ENCODE peak calls at places on chromosomes 7 and 10, in nine cellular contexts. One of them, this sample, is unnamed.

GRCh38 chr7:157548691-157549265 is 212.0 kb downstream of the DNAJB6 start:
- DNase-seq in EH: no peak
- DNase-seq in GM10248: no peak
- DNase-seq in GM12865: no peak
- DNase-seq in endothelial cell: no peak
- DNase-seq in fibroblast of lung: no peak
- DNase-seq in ELR: no peak
- DNase-seq in Ammon's horn: no peak
- DNase-seq in NB4: no peak
- DNase-seq in this sample: no peak

GRCh38 chr10:91683976-91684375 is 51.1 kb upstream of the PPP1R3C start:
- DNase-seq in EH: peak
- DNase-seq in GM10248: no peak
- DNase-seq in GM12865: no peak
- DNase-seq in endothelial cell: no peak
- DNase-seq in fibroblast of lung: peak
- DNase-seq in ELR: peak
- DNase-seq in Ammon's horn: no peak
- DNase-seq in NB4: no peak
- DNase-seq in this sample: no peak

GRCh38 chr10:89228136-89228535 is 21.0 kb upstream of the CH25H start:
- DNase-seq in EH: no peak
- DNase-seq in GM10248: no peak
- DNase-seq in GM12865: no peak
- DNase-seq in endothelial cell: no peak
- DNase-seq in fibroblast of lung: no peak
- DNase-seq in ELR: no peak
- DNase-seq in Ammon's horn: no peak
- DNase-seq in NB4: no peak
- DNase-seq in this sample: no peak

GRCh38 chr7:29091121-29091601 is 55.2 kb downstream of the CPVL start:
- DNase-seq in EH: peak
- DNase-seq in GM10248: peak
- DNase-seq in GM12865: no peak
- DNase-seq in endothelial cell: no peak
- DNase-seq in fibroblast of lung: peak
- DNase-seq in ELR: peak
- DNase-seq in Ammon's horn: peak
- DNase-seq in NB4: no peak
- DNase-seq in this sample: no peak

GRCh38 chr7:22810843-22811242 is 11.8 kb downstream of the TOMM7 start:
- DNase-seq in EH: no peak
- DNase-seq in GM10248: no peak
- DNase-seq in GM12865: no peak
- DNase-seq in endothelial cell: no peak
- DNase-seq in fibroblast of lung: no peak
- DNase-seq in ELR: no peak
- DNase-seq in Ammon's horn: no peak
- DNase-seq in NB4: no peak
- DNase-seq in this sample: no peak

GRCh38 chr7:43294080-43294630 is 181.7 kb downstream of the HECW1 start:
- DNase-seq in EH: peak
- DNase-seq in GM10248: no peak
- DNase-seq in GM12865: no peak
- DNase-seq in endothelial cell: no peak
- DNase-seq in fibroblast of lung: peak
- DNase-seq in ELR: peak
- DNase-seq in Ammon's horn: no peak
- DNase-seq in NB4: no peak
- DNase-seq in this sample: no peak

GRCh38 chr7:66542049-66542448 is 86.6 kb upstream of the KCTD7 start:
- DNase-seq in EH: no peak
- DNase-seq in GM10248: no peak
- DNase-seq in GM12865: no peak
- DNase-seq in endothelial cell: no peak
- DNase-seq in fibroblast of lung: no peak
- DNase-seq in ELR: no peak
- DNase-seq in Ammon's horn: no peak
- DNase-seq in NB4: no peak
- DNase-seq in this sample: no peak

GRCh38 chr10:21173964-21174669 is 277.0 kb upstream of the NEBL start:
- DNase-seq in EH: no peak
- DNase-seq in GM10248: peak
- DNase-seq in GM12865: peak
- DNase-seq in endothelial cell: peak
- DNase-seq in fibroblast of lung: no peak
- DNase-seq in ELR: peak
- DNase-seq in Ammon's horn: peak
- DNase-seq in NB4: no peak
- DNase-seq in this sample: peak

GRCh38 chr10:117751259-117751658 is 208.7 kb downstream of the EMX2 start:
- DNase-seq in EH: no peak
- DNase-seq in GM10248: no peak
- DNase-seq in GM12865: no peak
- DNase-seq in endothelial cell: no peak
- DNase-seq in fibroblast of lung: no peak
- DNase-seq in ELR: no peak
- DNase-seq in Ammon's horn: no peak
- DNase-seq in NB4: no peak
- DNase-seq in this sample: no peak

GRCh38 chr10:64215088-64215487 is 693.9 kb downstream of the REEP3 start:
- DNase-seq in EH: no peak
- DNase-seq in GM10248: no peak
- DNase-seq in GM12865: no peak
- DNase-seq in endothelial cell: no peak
- DNase-seq in fibroblast of lung: no peak
- DNase-seq in ELR: no peak
- DNase-seq in Ammon's horn: no peak
- DNase-seq in NB4: no peak
- DNase-seq in this sample: no peak

GRCh38 chr10:6423004-6423403 is 157.1 kb downstream of the PRKCQ start:
- DNase-seq in EH: peak
- DNase-seq in GM10248: no peak
- DNase-seq in GM12865: no peak
- DNase-seq in endothelial cell: no peak
- DNase-seq in fibroblast of lung: no peak
- DNase-seq in ELR: peak
- DNase-seq in Ammon's horn: no peak
- DNase-seq in NB4: no peak
- DNase-seq in this sample: no peak

GRCh38 chr7:136900005-136900404 is 31.6 kb downstream of the CHRM2 start:
- DNase-seq in EH: no peak
- DNase-seq in GM10248: no peak
- DNase-seq in GM12865: no peak
- DNase-seq in endothelial cell: no peak
- DNase-seq in fibroblast of lung: no peak
- DNase-seq in ELR: no peak
- DNase-seq in Ammon's horn: no peak
- DNase-seq in NB4: no peak
- DNase-seq in this sample: no peak

GRCh38 chr7:136868496-136869005 is at the start of gene CHRM2:
- DNase-seq in EH: peak
- DNase-seq in GM10248: no peak
- DNase-seq in GM12865: no peak
- DNase-seq in endothelial cell: peak
- DNase-seq in fibroblast of lung: peak
- DNase-seq in ELR: peak
- DNase-seq in Ammon's horn: peak
- DNase-seq in NB4: no peak
- DNase-seq in this sample: no peak

GRCh38 chr7:43583424-43584199 is 704 bp downstream of the STK17A start:
- DNase-seq in EH: peak
- DNase-seq in GM10248: no peak
- DNase-seq in GM12865: peak
- DNase-seq in endothelial cell: peak
- DNase-seq in fibroblast of lung: peak
- DNase-seq in ELR: peak
- DNase-seq in Ammon's horn: peak
- DNase-seq in NB4: peak
- DNase-seq in this sample: peak

GRCh38 chr7:90532231-90532929 is 62.9 kb downstream of the PTTG1IP2 start:
- DNase-seq in EH: no peak
- DNase-seq in GM10248: peak
- DNase-seq in GM12865: peak
- DNase-seq in endothelial cell: no peak
- DNase-seq in fibroblast of lung: no peak
- DNase-seq in ELR: no peak
- DNase-seq in Ammon's horn: no peak
- DNase-seq in NB4: no peak
- DNase-seq in this sample: no peak

GRCh38 chr7:128264477-128264876 is 23.4 kb downstream of the LEP start:
- DNase-seq in EH: no peak
- DNase-seq in GM10248: no peak
- DNase-seq in GM12865: no peak
- DNase-seq in endothelial cell: no peak
- DNase-seq in fibroblast of lung: no peak
- DNase-seq in ELR: no peak
- DNase-seq in Ammon's horn: no peak
- DNase-seq in NB4: no peak
- DNase-seq in this sample: no peak

GRCh38 chr7:98810166-98810802 is 59.5 kb downstream of the TMEM130 start:
- DNase-seq in EH: no peak
- DNase-seq in GM10248: no peak
- DNase-seq in GM12865: no peak
- DNase-seq in endothelial cell: no peak
- DNase-seq in fibroblast of lung: no peak
- DNase-seq in ELR: no peak
- DNase-seq in Ammon's horn: peak
- DNase-seq in NB4: no peak
- DNase-seq in this sample: no peak

GRCh38 chr10:11517150-11517549 is 94.3 kb downstream of the USP6NL start:
- DNase-seq in EH: no peak
- DNase-seq in GM10248: peak
- DNase-seq in GM12865: peak
- DNase-seq in endothelial cell: no peak
- DNase-seq in fibroblast of lung: no peak
- DNase-seq in ELR: peak
- DNase-seq in Ammon's horn: no peak
- DNase-seq in NB4: no peak
- DNase-seq in this sample: no peak

GRCh38 chr7:47496064-47496665 is 85.7 kb downstream of the TNS3 start:
- DNase-seq in EH: no peak
- DNase-seq in GM10248: no peak
- DNase-seq in GM12865: no peak
- DNase-seq in endothelial cell: no peak
- DNase-seq in fibroblast of lung: no peak
- DNase-seq in ELR: no peak
- DNase-seq in Ammon's horn: no peak
- DNase-seq in NB4: no peak
- DNase-seq in this sample: no peak

GRCh38 chr10:114174462-114175190 is 623 bp upstream of the CCDC186 start:
- DNase-seq in EH: peak
- DNase-seq in GM10248: no peak
- DNase-seq in GM12865: peak
- DNase-seq in endothelial cell: peak
- DNase-seq in fibroblast of lung: peak
- DNase-seq in ELR: peak
- DNase-seq in Ammon's horn: peak
- DNase-seq in NB4: peak
- DNase-seq in this sample: peak

GRCh38 chr7:31958216-31958615 is 112.0 kb downstream of the PDE1C start:
- DNase-seq in EH: peak
- DNase-seq in GM10248: no peak
- DNase-seq in GM12865: no peak
- DNase-seq in endothelial cell: no peak
- DNase-seq in fibroblast of lung: peak
- DNase-seq in ELR: peak
- DNase-seq in Ammon's horn: no peak
- DNase-seq in NB4: no peak
- DNase-seq in this sample: no peak

GRCh38 chr10:77603529-77603927 is 34.1 kb downstream of the KCNMA1 start:
- DNase-seq in EH: peak
- DNase-seq in GM10248: no peak
- DNase-seq in GM12865: peak
- DNase-seq in endothelial cell: peak
- DNase-seq in fibroblast of lung: peak
- DNase-seq in ELR: peak
- DNase-seq in Ammon's horn: no peak
- DNase-seq in NB4: peak
- DNase-seq in this sample: peak

GRCh38 chr10:28991738-28992270 is 297.1 kb upstream of the LYZL1 start:
- DNase-seq in EH: peak
- DNase-seq in GM10248: peak
- DNase-seq in GM12865: peak
- DNase-seq in endothelial cell: peak
- DNase-seq in fibroblast of lung: peak
- DNase-seq in ELR: peak
- DNase-seq in Ammon's horn: no peak
- DNase-seq in NB4: peak
- DNase-seq in this sample: peak

GRCh38 chr7:50142421-50143113 is 49.5 kb upstream of the ZPBP start:
- DNase-seq in EH: peak
- DNase-seq in GM10248: no peak
- DNase-seq in GM12865: peak
- DNase-seq in endothelial cell: no peak
- DNase-seq in fibroblast of lung: peak
- DNase-seq in ELR: peak
- DNase-seq in Ammon's horn: peak
- DNase-seq in NB4: peak
- DNase-seq in this sample: peak

GRCh38 chr10:5155951-5156350 is 29.0 kb downstream of the AKR1C8 start:
- DNase-seq in EH: no peak
- DNase-seq in GM10248: no peak
- DNase-seq in GM12865: no peak
- DNase-seq in endothelial cell: no peak
- DNase-seq in fibroblast of lung: no peak
- DNase-seq in ELR: no peak
- DNase-seq in Ammon's horn: no peak
- DNase-seq in NB4: no peak
- DNase-seq in this sample: no peak

GRCh38 chr10:50508315-50509051 is 115.3 kb downstream of the SGMS1 start:
- DNase-seq in EH: no peak
- DNase-seq in GM10248: peak
- DNase-seq in GM12865: peak
- DNase-seq in endothelial cell: no peak
- DNase-seq in fibroblast of lung: no peak
- DNase-seq in ELR: no peak
- DNase-seq in Ammon's horn: no peak
- DNase-seq in NB4: no peak
- DNase-seq in this sample: no peak

GRCh38 chr10:96334888-96335526 is 23.8 kb downstream of the OPALIN start:
- DNase-seq in EH: peak
- DNase-seq in GM10248: peak
- DNase-seq in GM12865: peak
- DNase-seq in endothelial cell: peak
- DNase-seq in fibroblast of lung: peak
- DNase-seq in ELR: peak
- DNase-seq in Ammon's horn: peak
- DNase-seq in NB4: peak
- DNase-seq in this sample: peak

GRCh38 chr10:124158592-124158991 is 65.2 kb upstream of the CHST15 start:
- DNase-seq in EH: no peak
- DNase-seq in GM10248: no peak
- DNase-seq in GM12865: no peak
- DNase-seq in endothelial cell: no peak
- DNase-seq in fibroblast of lung: no peak
- DNase-seq in ELR: no peak
- DNase-seq in Ammon's horn: no peak
- DNase-seq in NB4: no peak
- DNase-seq in this sample: no peak

GRCh38 chr10:85927952-85928677 is 438.5 kb downstream of the GRID1 start:
- DNase-seq in EH: no peak
- DNase-seq in GM10248: no peak
- DNase-seq in GM12865: no peak
- DNase-seq in endothelial cell: no peak
- DNase-seq in fibroblast of lung: no peak
- DNase-seq in ELR: no peak
- DNase-seq in Ammon's horn: peak
- DNase-seq in NB4: no peak
- DNase-seq in this sample: no peak

GRCh38 chr10:13956826-13957225 is 370.1 kb downstream of the PRPF18 start:
- DNase-seq in EH: peak
- DNase-seq in GM10248: no peak
- DNase-seq in GM12865: no peak
- DNase-seq in endothelial cell: no peak
- DNase-seq in fibroblast of lung: peak
- DNase-seq in ELR: peak
- DNase-seq in Ammon's horn: peak
- DNase-seq in NB4: no peak
- DNase-seq in this sample: no peak